ENCODE peak calls at places on chromosomes 16 and 17, in six cellular contexts. U is hepatocyte; L is psoas muscle; E is CD8-positive, alpha-beta memory T cell; Q is Panc1; I is CD8-positive, alpha-beta T cell. D is an unnamed sample.

GRCh38 chr16:86064431-86065250 is 165.7 kb downstream of the IRF8 start:
- DNase-seq in U (no peak), L (no peak), E (no peak), Q (no peak), I (no peak), D (no peak)

GRCh38 chr16:27639588-27640276 is 89.8 kb downstream of the KATNIP start:
- DNase-seq in U (peak; percentile 66), L (no peak), E (no peak), Q (no peak), I (no peak), D (no peak)

GRCh38 chr16:53518550-53519416 is 15.8 kb upstream of the AKTIP start:
- DNase-seq in U (no peak), L (no peak), E (peak; percentile 60), Q (no peak), I (peak; percentile 79), D (peak; percentile 68)

GRCh38 chr17:44970136-44970737 is 2.1 kb upstream of the C1QL1 start:
- DNase-seq in U (peak; percentile 46), L (no peak), E (no peak), Q (no peak), I (no peak), D (peak; percentile 75)

GRCh38 chr17:6569391-6570302 is 13.3 kb upstream of the PITPNM3 start:
- DNase-seq in U (no peak), L (no peak), E (no peak), Q (no peak), I (no peak), D (no peak)

GRCh38 chr16:9978160-9978725 is 204.0 kb downstream of the GRIN2A start:
- DNase-seq in U (no peak), L (no peak), E (no peak), Q (no peak), I (no peak), D (no peak)

GRCh38 chr16:48050871-48051270 is 104.9 kb downstream of the ABCC12 start:
- DNase-seq in U (no peak), L (no peak), E (no peak), Q (no peak), I (no peak), D (no peak)

GRCh38 chr17:60102632-60103047 is 23.9 kb upstream of the HEATR6 start:
- DNase-seq in U (no peak), L (no peak), E (peak; percentile 3), Q (no peak), I (no peak), D (peak; percentile 69)

GRCh38 chr16:56424404-56424765 is 960 bp downstream of the AMFR start:
- DNase-seq in U (no peak), L (no peak), E (no peak), Q (no peak), I (no peak), D (no peak)

GRCh38 chr17:6365187-6365943 is 69.6 kb downstream of the AIPL1 start:
- DNase-seq in U (peak; percentile 36), L (no peak), E (no peak), Q (peak; percentile 64), I (no peak), D (no peak)

GRCh38 chr16:5386989-5387388 is 289.4 kb upstream of the EEF2KMT start:
- DNase-seq in U (no peak), L (no peak), E (no peak), Q (no peak), I (no peak), D (no peak)

GRCh38 chr16:86949116-86949515 is 368.1 kb downstream of the C16orf95 start:
- DNase-seq in U (no peak), L (no peak), E (no peak), Q (no peak), I (no peak), D (no peak)

GRCh38 chr16:88430185-88430523 is 22.9 kb upstream of the ZFPM1 start:
- DNase-seq in U (no peak), L (no peak), E (no peak), Q (no peak), I (no peak), D (no peak)

GRCh38 chr17:41971721-41972523 is 5.3 kb downstream of the CNP start:
- DNase-seq in U (no peak), L (no peak), E (no peak), Q (no peak), I (no peak), D (no peak)

GRCh38 chr16:19837331-19837943 is 47.2 kb downstream of the GPRC5B start:
- DNase-seq in U (no peak), L (no peak), E (no peak), Q (no peak), I (no peak), D (no peak)

GRCh38 chr17:6456914-6457687 is 12.8 kb downstream of the PIMREG start:
- DNase-seq in U (peak; percentile 57), L (peak; percentile 53), E (no peak), Q (no peak), I (no peak), D (no peak)

GRCh38 chr17:15261063-15261817 is 3.9 kb downstream of the PMP22 start:
- DNase-seq in U (peak; percentile 76), L (peak; percentile 54), E (no peak), Q (no peak), I (no peak), D (peak; percentile 87)

GRCh38 chr17:62720126-62720850 is 87.8 kb downstream of the MARCHF10 start:
- DNase-seq in U (no peak), L (no peak), E (no peak), Q (no peak), I (no peak), D (no peak)

GRCh38 chr17:13594310-13594709 is 7.4 kb downstream of the HS3ST3A1 start:
- DNase-seq in U (no peak), L (no peak), E (no peak), Q (no peak), I (no peak), D (no peak)

GRCh38 chr17:7561028-7561575 is 617 bp upstream of the SENP3 start:
- DNase-seq in U (peak; percentile 96), L (peak; percentile 92), E (peak; percentile 74), Q (peak; percentile 82), I (peak; percentile 87), D (peak; percentile 96)

GRCh38 chr17:42493324-42493723 is 34.6 kb downstream of the ATP6V0A1 start:
- DNase-seq in U (no peak), L (no peak), E (no peak), Q (no peak), I (no peak), D (no peak)

GRCh38 chr17:82330322-82331239 is 3.0 kb downstream of the SECTM1 start:
- DNase-seq in U (peak; percentile 86), L (no peak), E (no peak), Q (no peak), I (no peak), D (no peak)

GRCh38 chr17:63398680-63399079 is 47.4 kb downstream of the CYB561 start:
- DNase-seq in U (no peak), L (no peak), E (no peak), Q (no peak), I (no peak), D (no peak)

GRCh38 chr17:16488572-16488997 is 3.4 kb downstream of the LRRC75A start:
- DNase-seq in U (no peak), L (no peak), E (no peak), Q (no peak), I (no peak), D (peak; percentile 80)

GRCh38 chr16:63787014-63787413 is 1334.8 kb downstream of the CDH11 start:
- DNase-seq in U (no peak), L (no peak), E (no peak), Q (no peak), I (no peak), D (no peak)

GRCh38 chr17:8421571-8421970 is 14.1 kb upstream of the NDEL1 start:
- DNase-seq in U (no peak), L (no peak), E (no peak), Q (no peak), I (no peak), D (no peak)

GRCh38 chr16:71358464-71359031 is at the start of gene CALB2:
- DNase-seq in U (peak; percentile 88), L (peak; percentile 71), E (peak; percentile 57), Q (no peak), I (peak; percentile 58), D (peak; percentile 92)

GRCh38 chr17:18981642-18982424 is 22.7 kb downstream of the FAM83G start:
- DNase-seq in U (peak; percentile 72), L (no peak), E (no peak), Q (peak; percentile 36), I (no peak), D (no peak)
- H3K27ac ChIP-seq in U (peak overlapping the region; percentile 90), L (no peak overlapping the region), E (no peak overlapping the region), Q (peak overlapping the region; percentile 57), I (no peak overlapping the region), D (no peak overlapping the region)

GRCh38 chr16:66429290-66429962 is 2.3 kb downstream of the BEAN1 start:
- DNase-seq in U (no peak), L (no peak), E (no peak), Q (no peak), I (no peak), D (no peak)
- H3K27me3 ChIP-seq in U (peaks cover 68% of the 10 kb centered on the region), L (peaks cover 70% of the 10 kb centered on the region), E (peaks cover 37% of the 10 kb centered on the region), Q (peaks cover 9% of the 10 kb centered on the region), I (peaks cover 28% of the 10 kb centered on the region), D (no peaks in the 10 kb centered on the region)

DNA sequence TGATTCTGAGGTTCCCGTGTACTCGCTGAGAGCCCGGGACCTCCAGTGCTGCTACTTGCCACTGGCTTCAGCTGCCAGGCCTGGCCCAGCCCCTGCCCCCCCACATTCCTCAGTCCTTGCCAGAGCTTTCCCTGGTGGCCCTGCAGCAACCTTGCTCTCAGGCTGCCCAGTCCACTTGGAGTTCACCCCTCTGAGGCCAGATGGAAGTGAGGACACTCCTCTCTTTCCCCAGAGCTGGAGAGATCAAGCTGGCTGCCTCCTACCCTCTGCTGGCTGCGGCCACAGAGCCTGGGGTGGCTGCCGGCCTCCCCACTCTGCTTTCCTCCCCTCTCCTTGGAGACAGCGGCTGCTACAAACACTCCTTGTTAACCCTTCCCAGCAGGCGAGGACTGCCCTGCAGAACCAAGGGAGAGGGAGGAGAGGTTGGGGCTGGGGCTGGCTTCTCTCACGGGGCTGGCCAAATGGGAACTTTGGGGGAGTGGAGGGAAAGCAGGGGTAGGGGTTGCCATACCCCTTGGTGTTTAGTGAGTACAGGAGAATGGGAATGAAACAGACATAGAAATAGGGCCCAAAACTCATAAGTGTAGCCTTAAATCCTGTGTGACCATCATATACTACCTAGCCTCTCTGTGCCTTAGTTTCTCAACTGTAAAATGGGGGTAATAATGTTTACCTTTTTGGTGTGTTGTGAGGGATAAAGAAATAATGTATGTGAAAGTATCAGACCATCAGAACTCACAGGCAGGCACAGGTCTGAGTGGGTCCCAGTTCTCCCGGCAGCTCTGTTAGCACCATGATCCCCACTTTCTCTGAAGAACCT is at the start of gene GAS2L2:
- DNase-seq in U (no peak), L (no peak), E (no peak), Q (no peak), I (no peak), D (peak; percentile 64)
- H3K27ac ChIP-seq in U (no peak within 1 kb of the TSS), L (no peak within 1 kb of the TSS), E (no peak within 1 kb of the TSS), Q (no peak within 1 kb of the TSS), I (no peak within 1 kb of the TSS), D (no peak within 1 kb of the TSS)

GRCh38 chr16:84367750-84368320 is 503 bp upstream of the ATP2C2 start:
- DNase-seq in U (peak; percentile 53), L (no peak), E (no peak), Q (no peak), I (no peak), D (no peak)

GRCh38 chr16:84367297-84367680 is 1.0 kb upstream of the ATP2C2 start:
- DNase-seq in U (no peak), L (no peak), E (no peak), Q (no peak), I (no peak), D (no peak)

GRCh38 chr16:84368327-84368996 is at the start of gene ATP2C2:
- DNase-seq in U (peak; percentile 85), L (no peak), E (no peak), Q (no peak), I (no peak), D (no peak)

GRCh38 chr16:84369105-84369504 is 767 bp downstream of the ATP2C2 start:
- DNase-seq in U (no peak), L (no peak), E (no peak), Q (no peak), I (no peak), D (no peak)

GRCh38 chr16:84366208-84366607 is 2.1 kb upstream of the ATP2C2 start:
- DNase-seq in U (no peak), L (no peak), E (no peak), Q (no peak), I (no peak), D (no peak)
- H3K27me3 ChIP-seq in U (peaks cover 32% of the 10 kb centered on the region), L (peaks cover 49% of the 10 kb centered on the region), E (peaks cover 19% of the 10 kb centered on the region), Q (peaks cover 7% of the 10 kb centered on the region), I (no peaks in the 10 kb centered on the region), D (no peaks in the 10 kb centered on the region)